ENCODE peak calls at places on chromosomes 5 and 9, in ten cellular contexts. D is BJ; H is mammary epithelial cell; R is tibial artery; Y is bronchial epithelial cell; C is PC-9; P is kidney epithelial cell; L is pancreas; V is mesenchymal stem cell; G is CD4-positive, CD25-positive, alpha-beta regulatory T cell. S is an unnamed sample. For H3K36me3, the result is how much of the 10 kb centered on the place peaks cover.

GRCh38 chr5:172459396-172460165 is 5.3 kb upstream of the SH3PXD2B start:
- DNase-seq in L (no peak), D (no peak), C (no peak), G (no peak), P (no peak), Y (no peak), R (no peak), V (no peak), H (no peak), S (no peak)

GRCh38 chr9:124465736-124466135 is 15.5 kb downstream of the ADGRD2 start:
- DNase-seq in V (no peak), R (no peak), D (no peak), Y (no peak), L (no peak), H (no peak), C (no peak), P (no peak), G (no peak), S (no peak)

GRCh38 chr5:173268750-173269580 is 34.0 kb upstream of the NKX2-5 start:
- DNase-seq in D (no peak), V (no peak), Y (no peak), P (no peak), C (no peak), L (no peak), G (no peak), H (no peak), R (no peak), S (no peak)

GRCh38 chr5:146667633-146668032 is 151.6 kb upstream of the GPR151 start:
- DNase-seq in P (peak), R (no peak), C (no peak), D (peak), H (peak), L (no peak), V (peak), Y (peak), G (no peak), S (peak)

GRCh38 chr9:92986175-92987110 is 39.1 kb downstream of the FGD3 start:
- DNase-seq in D (no peak), H (no peak), L (no peak), C (no peak), Y (no peak), P (no peak), R (no peak), G (peak), V (peak), S (peak)

GRCh38 chr9:36218011-36218410 is 27.3 kb downstream of the CLTA start:
- DNase-seq in H (no peak), V (no peak), P (no peak), R (no peak), D (no peak), G (no peak), Y (no peak), L (no peak), C (no peak), S (no peak)

GRCh38 chr5:134510970-134511795 is 14.3 kb upstream of the JADE2 start:
- DNase-seq in L (peak), Y (peak), D (no peak), V (peak), H (peak), G (no peak), P (peak), C (peak), R (no peak), S (peak)

GRCh38 chr5:64165500-64166200 is at the start of gene RNF180:
- DNase-seq in H (peak), V (peak), Y (peak), G (no peak), L (peak), D (no peak), R (peak), C (no peak), P (no peak), S (peak)

GRCh38 chr5:149452665-149453617 is 73.8 kb upstream of the IL17B start:
- DNase-seq in R (peak), Y (peak), C (no peak), H (peak), P (peak), L (no peak), D (peak), G (no peak), V (peak), S (peak)

GRCh38 chr9:121261107-121261460 is 6.9 kb upstream of the GSN start:
- DNase-seq in D (no peak), L (no peak), Y (peak), C (peak), R (no peak), P (no peak), G (no peak), H (no peak), V (peak), S (peak)

GRCh38 chr9:115046199-115046598 is 71.8 kb downstream of the TNC start:
- DNase-seq in H (no peak), D (no peak), R (no peak), L (no peak), C (no peak), G (no peak), P (no peak), Y (peak), V (peak), S (no peak)

GRCh38 chr9:115046786-115047185 is 71.2 kb downstream of the TNC start:
- DNase-seq in Y (no peak), D (no peak), P (no peak), L (no peak), C (no peak), G (no peak), V (peak), R (no peak), H (no peak), S (no peak)

DNA sequence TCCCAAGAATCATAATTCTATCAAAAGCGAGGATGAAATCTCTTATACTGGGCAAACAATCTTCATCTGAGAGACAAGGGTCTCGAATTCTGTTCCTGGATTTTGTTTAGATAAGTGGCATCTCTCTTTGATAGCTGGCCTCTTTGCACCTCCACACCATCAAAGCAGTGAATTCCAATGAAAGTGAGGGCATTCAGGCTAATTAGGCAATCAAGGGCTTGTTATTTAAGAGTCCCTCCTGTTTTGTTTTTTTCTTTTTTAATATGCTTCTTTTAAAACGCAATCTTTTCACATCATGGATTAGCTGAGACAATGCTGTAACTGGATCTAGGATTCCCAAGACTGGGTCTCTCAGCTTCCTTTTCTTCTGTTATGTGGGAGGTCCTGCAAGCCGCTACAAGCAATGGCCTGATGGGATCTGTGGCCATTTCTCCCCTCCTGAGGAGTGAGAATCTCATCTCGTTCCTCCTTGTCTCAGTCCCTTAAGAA is 67.9 kb downstream of the TNC start:
- DNase-seq in G (no peak), L (no peak), D (no peak), C (no peak), Y (no peak), H (no peak), R (no peak), V (no peak), P (no peak), S (no peak)
- H3K36me3 ChIP-seq in G (under half), L (under half), D (under half), C (under half), Y (under half), H (under half), R (under half), V (half or more), P (under half), S (under half)

GRCh38 chr9:127810378-127811187 is 7.9 kb downstream of the FPGS start:
- DNase-seq in G (no peak), D (no peak), V (no peak), Y (no peak), R (no peak), P (no peak), C (no peak), H (no peak), L (no peak), S (no peak)
- H3K36me3 ChIP-seq in G (half or more), D (half or more), V (half or more), Y (under half), R (half or more), P (under half), C (under half), H (under half), L (under half), S (under half)

GRCh38 chr9:132648685-132649084 is 21.1 kb downstream of the DDX31 start:
- DNase-seq in P (no peak), R (no peak), V (no peak), Y (no peak), G (no peak), H (no peak), C (no peak), L (no peak), D (no peak), S (no peak)
- H3K36me3 ChIP-seq in P (under half), R (half or more), V (half or more), Y (under half), G (half or more), H (under half), C (under half), L (under half), D (under half), S (under half)

DNA sequence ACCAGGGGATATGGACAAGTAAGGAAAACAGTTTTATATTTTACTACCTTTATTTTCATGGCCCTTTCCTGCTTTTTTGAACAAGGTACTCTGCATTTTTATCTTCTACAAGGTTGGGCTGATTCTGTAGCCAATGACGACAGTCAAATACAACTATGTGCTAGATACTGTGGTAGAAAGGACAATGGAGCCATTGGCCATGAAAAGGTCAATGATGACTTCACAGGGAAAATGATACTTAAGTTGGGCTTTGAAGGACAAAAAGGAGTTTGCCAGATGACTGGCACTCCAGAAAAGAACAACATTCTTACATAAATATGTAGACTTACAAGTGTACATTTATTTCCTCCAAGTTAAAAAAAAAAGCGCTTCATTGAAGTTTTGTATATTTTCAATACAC is 663 bp downstream of the INSL6 start:
- DNase-seq in Y (no peak), C (no peak), G (no peak), H (no peak), V (no peak), R (no peak), D (no peak), P (no peak), L (no peak), S (no peak)
- H3K36me3 ChIP-seq in Y (under half), C (under half), G (under half), H (under half), V (under half), R (under half), D (under half), P (under half), L (under half), S (under half)

GRCh38 chr9:134045841-134046544 is 20.7 kb downstream of the BRD3OS start:
- DNase-seq in H (no peak), P (no peak), R (no peak), L (no peak), V (no peak), G (no peak), D (no peak), C (no peak), Y (no peak), S (no peak)
- H3K36me3 ChIP-seq in H (under half), P (under half), R (half or more), L (under half), V (half or more), G (under half), D (under half), C (under half), Y (under half), S (under half)

DNA sequence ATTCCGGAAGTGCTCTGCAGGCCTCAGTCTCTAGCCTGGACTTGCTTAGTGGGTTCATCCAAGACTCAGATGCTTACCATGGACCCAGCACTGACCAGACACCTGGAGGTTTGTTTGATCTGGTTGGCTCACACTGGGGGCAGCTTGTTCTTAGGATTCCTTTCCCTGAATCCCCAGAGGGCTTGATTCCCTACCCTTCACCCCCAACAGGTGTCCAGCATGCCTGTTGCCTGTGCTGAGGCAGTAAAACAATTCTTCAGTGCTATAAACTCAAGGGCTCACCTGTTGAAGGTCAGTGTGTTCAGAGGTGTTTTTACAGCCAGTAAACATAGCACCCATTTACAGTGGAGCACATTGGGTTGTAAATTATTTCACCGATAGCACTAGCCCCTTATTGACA is 123.7 kb upstream of the KLF4 start:
- DNase-seq in C (no peak), L (no peak), H (no peak), V (no peak), R (no peak), D (no peak), G (no peak), Y (no peak), P (no peak), S (no peak)
- H3K36me3 ChIP-seq in C (under half), L (under half), H (under half), V (under half), R (under half), D (under half), G (under half), Y (under half), P (under half), S (under half)

GRCh38 chr5:99019254-99019653 is 90.4 kb upstream of the CHD1 start:
- DNase-seq in C (no peak), R (no peak), L (no peak), V (peak), G (no peak), Y (no peak), P (no peak), H (no peak), D (no peak), S (peak)
- H3K36me3 ChIP-seq in C (under half), R (under half), L (under half), V (under half), G (under half), Y (under half), P (under half), H (under half), D (under half), S (under half)

GRCh38 chr5:634191-634590 is 22.1 kb downstream of the CEP72 start:
- DNase-seq in R (no peak), P (no peak), H (no peak), G (no peak), D (no peak), Y (no peak), L (no peak), C (no peak), V (no peak), S (no peak)

GRCh38 chr5:636951-637350 is 24.8 kb downstream of the CEP72 start:
- DNase-seq in G (no peak), D (no peak), H (no peak), Y (no peak), C (no peak), V (no peak), R (no peak), P (no peak), L (no peak), S (no peak)

GRCh38 chr5:637581-638450 is 25.7 kb downstream of the CEP72 start:
- DNase-seq in Y (no peak), L (no peak), P (no peak), G (no peak), R (no peak), D (no peak), C (no peak), H (no peak), V (no peak), S (no peak)

GRCh38 chr5:633521-633955 is 21.4 kb downstream of the CEP72 start:
- DNase-seq in P (no peak), G (no peak), Y (peak), H (no peak), D (no peak), V (no peak), R (no peak), L (no peak), C (peak), S (peak)

DNA sequence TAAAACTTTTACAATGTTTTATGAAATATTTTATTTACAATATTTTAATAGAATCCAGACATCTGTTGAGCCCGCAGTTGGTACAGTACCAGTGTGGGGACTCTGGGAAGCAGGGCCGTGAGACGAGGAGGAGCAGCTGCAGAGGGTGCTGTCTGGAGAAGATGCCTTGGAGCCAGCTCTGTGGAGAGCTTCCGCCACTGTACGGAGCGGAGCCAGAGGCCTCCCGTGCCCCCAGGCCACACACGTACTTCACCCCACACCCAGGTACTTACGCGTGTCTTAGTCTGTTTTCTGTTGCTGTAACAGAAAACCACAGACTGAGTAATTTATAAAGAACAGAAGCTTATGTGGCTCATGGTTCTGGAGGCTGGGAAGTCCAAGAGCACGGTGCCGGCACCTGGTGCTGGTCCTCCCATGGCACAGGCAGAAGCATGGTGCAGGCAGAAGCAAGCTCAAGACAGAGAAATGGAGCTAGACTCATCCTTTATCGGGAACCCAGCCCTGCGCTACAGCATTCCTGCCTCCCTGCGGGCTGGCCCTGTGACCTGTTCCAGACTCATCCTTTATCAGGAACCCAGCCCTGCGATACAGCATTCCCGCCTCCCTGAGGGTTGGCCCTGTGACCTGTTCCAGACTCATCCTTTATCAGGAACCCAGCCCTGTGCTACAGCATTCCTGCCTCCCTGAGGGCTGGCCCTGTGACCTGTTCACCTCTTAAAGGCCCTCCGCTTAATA is 23.3 kb downstream of the CEP72 start:
- DNase-seq in V (no peak), H (no peak), L (no peak), D (no peak), G (no peak), R (no peak), C (no peak), P (no peak), Y (no peak), S (no peak)
- H3K36me3 ChIP-seq in V (under half), H (under half), L (under half), D (under half), G (half or more), R (half or more), C (under half), P (under half), Y (under half), S (under half)

GRCh38 chr5:42374722-42375273 is 48.4 kb upstream of the GHR start:
- DNase-seq in V (no peak), H (no peak), G (no peak), P (no peak), L (no peak), Y (no peak), C (no peak), R (no peak), D (no peak), S (no peak)

DNA sequence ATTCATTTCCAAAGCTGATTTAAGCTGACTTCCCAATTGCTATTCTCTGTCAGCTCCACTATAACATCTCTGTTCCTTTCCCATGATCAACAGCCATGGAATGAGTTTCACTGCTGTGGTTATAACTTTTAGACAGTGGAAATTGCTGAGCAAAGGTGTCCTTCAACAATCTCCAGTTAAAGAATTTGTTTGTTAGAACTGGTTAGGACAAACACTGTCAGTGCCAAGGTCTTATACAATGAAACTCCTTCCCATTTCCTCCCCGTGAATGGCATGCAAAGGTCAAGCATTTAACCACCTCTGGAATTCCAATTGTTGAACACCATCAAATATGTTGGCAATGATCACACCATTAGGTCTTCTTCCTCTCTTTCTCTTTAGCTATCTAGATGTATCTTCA is 45.7 kb upstream of the GHR start:
- DNase-seq in Y (peak), H (peak), R (no peak), P (no peak), C (peak), V (peak), D (no peak), G (no peak), L (no peak), S (no peak)
- H3K36me3 ChIP-seq in Y (under half), H (under half), R (under half), P (under half), C (under half), V (under half), D (under half), G (under half), L (under half), S (under half)